ENCODE peak calls at places on chromosomes 3 and 15, in eight cellular contexts. K is cardiac fibroblast, F is GM20000, N is SJSA1, M is chondrocyte, R is foreskin fibroblast, Q is astrocyte of the spinal cord, G is endothelial cell of umbilical vein. B is an unnamed sample.

GRCh38 chr3:52039846-52040245 is 16.5 kb downstream of the DUSP7 start:
- DNase-seq in K (peak; percentile 58), F (no peak), N (no peak), M (no peak), R (no peak), Q (peak; percentile 28), G (no peak), B (no peak)

GRCh38 chr15:31080618-31081017 is 20.9 kb downstream of the TRPM1 start:
- DNase-seq in K (peak; percentile 16), F (peak; percentile 66), N (no peak), M (no peak), R (no peak), Q (no peak), G (peak; percentile 44), B (peak; percentile 11)

GRCh38 chr3:46714728-46715506 is 2.8 kb downstream of the PRSS50 start:
- DNase-seq in K (no peak), F (no peak), N (no peak), M (no peak), R (no peak), Q (no peak), G (no peak), B (no peak)

GRCh38 chr15:100885116-100885515 is 5.5 kb downstream of the ALDH1A3 start:
- DNase-seq in K (no peak), F (no peak), N (no peak), M (no peak), R (no peak), Q (no peak), G (no peak), B (no peak)

GRCh38 chr15:48636511-48636910 is 9.0 kb downstream of the FBN1 start:
- DNase-seq in K (peak; percentile 52), F (no peak), N (peak; percentile 86), M (peak; percentile 82), R (no peak), Q (peak; percentile 90), G (no peak), B (no peak)

GRCh38 chr3:136250862-136251460 is 821 bp downstream of the PCCB start:
- DNase-seq in K (peak; percentile 53), F (peak; percentile 48), N (no peak), M (no peak), R (peak; percentile 28), Q (peak; percentile 53), G (peak; percentile 61), B (peak; percentile 71)

GRCh38 chr3:189967254-189967865 is 153.3 kb downstream of the P3H2 start:
- DNase-seq in K (peak; percentile 79), F (peak; percentile 54), N (peak; percentile 41), M (no peak), R (peak; percentile 36), Q (peak; percentile 66), G (peak; percentile 71), B (peak; percentile 58)

GRCh38 chr3:22176911-22177310 is 425.9 kb upstream of the ZNF385D start:
- DNase-seq in K (no peak), F (no peak), N (no peak), M (no peak), R (no peak), Q (no peak), G (no peak), B (no peak)

GRCh38 chr15:33639968-33640367 is 328.3 kb upstream of the CHRM5 start:
- DNase-seq in K (no peak), F (no peak), N (no peak), M (no peak), R (no peak), Q (no peak), G (no peak), B (no peak)

GRCh38 chr15:36622247-36622795 is 42.9 kb downstream of the CDIN1 start:
- DNase-seq in K (no peak), F (no peak), N (no peak), M (no peak), R (no peak), Q (no peak), G (no peak), B (peak; percentile 29)

GRCh38 chr3:39250116-39250747 is 29.6 kb downstream of the CX3CR1 start:
- DNase-seq in K (no peak), F (no peak), N (no peak), M (no peak), R (no peak), Q (no peak), G (no peak), B (no peak)

GRCh38 chr3:114363554-114364202 is 69.8 kb downstream of the TIGIT start:
- DNase-seq in K (peak; percentile 83), F (no peak), N (peak; percentile 11), M (no peak), R (peak; percentile 82), Q (peak; percentile 73), G (no peak), B (peak; percentile 58)

GRCh38 chr3:100891033-100891432 is 102.2 kb downstream of the ABI3BP start:
- DNase-seq in K (peak; percentile 79), F (no peak), N (no peak), M (no peak), R (no peak), Q (peak; percentile 65), G (peak; percentile 44), B (peak; percentile 74)

GRCh38 chr3:181358060-181358459 is 353.7 kb upstream of the SOX2 start:
- DNase-seq in K (no peak), F (no peak), N (no peak), M (no peak), R (no peak), Q (no peak), G (no peak), B (no peak)

GRCh38 chr15:40285151-40285898 is 2.5 kb upstream of the ANKRD63 start:
- DNase-seq in K (no peak), F (no peak), N (peak; percentile 94), M (no peak), R (peak; percentile 22), Q (peak; percentile 29), G (peak; percentile 12), B (no peak)

B was measured in LHCN-M2.